ENCODE peak calls at places on chromosomes 6 and 20, in four cellular contexts. J, Z, D and L are unnamed samples.

GRCh38 chr6:151087861-151088598 is 151.7 kb upstream of the AKAP12 start:
- DNase-seq in J (no peak), Z (no peak), D (no peak), L (no peak)

GRCh38 chr6:130973521-130974277 is 89.3 kb downstream of the EPB41L2 start:
- DNase-seq in J (no peak), Z (no peak), D (no peak), L (no peak)

GRCh38 chr6:31352497-31353368 is 4.2 kb downstream of the HLA-B start:
- DNase-seq in J (no peak), Z (peak), D (no peak), L (no peak)

GRCh38 chr6:141451508-141452353 is 681.0 kb upstream of the GJE1 start:
- DNase-seq in J (no peak), Z (no peak), D (no peak), L (no peak)

GRCh38 chr20:63062188-63063140 is 55.7 kb upstream of the BHLHE23 start:
- DNase-seq in J (no peak), Z (no peak), D (no peak), L (no peak)

GRCh38 chr6:12152023-12152960 is 137.9 kb upstream of the EDN1 start:
- DNase-seq in J (no peak), Z (no peak), D (no peak), L (no peak)

GRCh38 chr6:45353654-45354053 is 24.1 kb downstream of the SUPT3H start:
- DNase-seq in J (no peak), Z (no peak), D (no peak), L (no peak)

GRCh38 chr6:111952821-111953535 is 79.7 kb upstream of the FYN start:
- DNase-seq in J (no peak), Z (no peak), D (no peak), L (no peak)

GRCh38 chr6:149234051-149234962 is 83.2 kb upstream of the TAB2 start:
- DNase-seq in J (no peak), Z (peak), D (no peak), L (peak)